ENCODE peak calls at places on chromosomes 5 and 9, in four cellular contexts. J, M, Y and C are unnamed samples.
A peak's percentile ranks its signal among the peaks of the same experiment; 100 is the strongest.

GRCh38 chr5:58259685-58260152 is 200.2 kb downstream of the PLK2 start:
- DNase-seq in J (peak; percentile 58), M (peak; percentile 89), Y (no peak), C (peak; percentile 87)

GRCh38 chr9:89579741-89580395 is 24.9 kb upstream of the GADD45G start:
- DNase-seq in J (no peak), M (no peak), Y (no peak), C (no peak)

GRCh38 chr5:151196556-151197290 is 27.2 kb downstream of the CCDC69 start:
- DNase-seq in J (no peak), M (no peak), Y (no peak), C (no peak)

GRCh38 chr9:129287595-129288305 is 109.7 kb upstream of the IER5L start:
- DNase-seq in J (no peak), M (no peak), Y (no peak), C (no peak)

GRCh38 chr5:137400571-137400970 is 98.6 kb downstream of the SPOCK1 start:
- DNase-seq in J (no peak), M (no peak), Y (no peak), C (no peak)

GRCh38 chr5:159886312-159886711 is 30.0 kb upstream of the ADRA1B start:
- DNase-seq in J (no peak), M (no peak), Y (no peak), C (no peak)

GRCh38 chr9:107438211-107439030 is 51.1 kb downstream of the KLF4 start:
- DNase-seq in J (no peak), M (no peak), Y (no peak), C (no peak)

GRCh38 chr5:135501965-135502364 is 33.8 kb downstream of the NEUROG1 start:
- DNase-seq in J (no peak), M (no peak), Y (no peak), C (no peak)

GRCh38 chr5:166165600-166165999 is 2125.8 kb upstream of the WWC1 start:
- DNase-seq in J (no peak), M (peak; percentile 0), Y (no peak), C (no peak)

GRCh38 chr5:151141535-151141934 is 16.0 kb downstream of the ANXA6 start:
- DNase-seq in J (no peak), M (no peak), Y (no peak), C (no peak)

GRCh38 chr9:121609845-121610637 is 41.4 kb upstream of the DAB2IP start:
- DNase-seq in J (peak; percentile 39), M (peak; percentile 60), Y (peak; percentile 95), C (peak; percentile 36)

GRCh38 chr5:127924606-127925005 is 159.0 kb upstream of the SLC12A2 start:
- DNase-seq in J (no peak), M (no peak), Y (no peak), C (no peak)

GRCh38 chr9:123772967-123773366 is 157.0 kb downstream of the DENND1A start:
- DNase-seq in J (no peak), M (no peak), Y (no peak), C (no peak)

GRCh38 chr5:138986186-138986775 is 111.1 kb upstream of the LRRTM2 start:
- DNase-seq in J (no peak), M (no peak), Y (no peak), C (no peak)

GRCh38 chr5:14977058-14977640 is 105.6 kb upstream of the ANKH start:
- DNase-seq in J (no peak), M (no peak), Y (no peak), C (no peak)

GRCh38 chr5:95822408-95823240 is at the start of gene GLRX:
- DNase-seq in J (peak; percentile 88), M (peak; percentile 90), Y (peak; percentile 75), C (peak; percentile 86)

GRCh38 chr5:145681686-145682085 is 153.5 kb downstream of the PRELID2 start:
- DNase-seq in J (peak; percentile 82), M (peak; percentile 84), Y (peak; percentile 74), C (no peak)

GRCh38 chr5:92912280-92912679 is 668.7 kb downstream of the NR2F1-AS1 start:
- DNase-seq in J (no peak), M (no peak), Y (no peak), C (no peak)

GRCh38 chr5:172984244-172984953 is 828 bp downstream of the ATP6V0E1 start:
- DNase-seq in J (peak; percentile 94), M (peak; percentile 92), Y (peak; percentile 69), C (peak; percentile 52)

GRCh38 chr9:2178034-2178734 is 163.0 kb downstream of the SMARCA2 start:
- DNase-seq in J (no peak), M (no peak), Y (no peak), C (no peak)

GRCh38 chr5:173395257-173395932 is 67.2 kb upstream of the STC2 start:
- DNase-seq in J (peak; percentile 49), M (peak; percentile 58), Y (no peak), C (peak; percentile 7)

GRCh38 chr5:18113724-18114123 is 479.5 kb downstream of the TAF11L14 start:
- DNase-seq in J (peak; percentile 19), M (peak; percentile 4), Y (no peak), C (no peak)

GRCh38 chr9:124285903-124286291 is 28.1 kb downstream of the NEK6 start:
- DNase-seq in J (peak; percentile 98), M (peak; percentile 98), Y (peak; percentile 51), C (peak; percentile 91)

GRCh38 chr5:109191153-109191558 is 218.6 kb downstream of the PJA2 start:
- DNase-seq in J (peak; percentile 87), M (peak; percentile 77), Y (no peak), C (no peak)

GRCh38 chr9:14485366-14485765 is 171.4 kb upstream of the NFIB start:
- DNase-seq in J (no peak), M (no peak), Y (no peak), C (no peak)

GRCh38 chr5:130871346-130872086 is 293.5 kb downstream of the HINT1 start:
- DNase-seq in J (peak; percentile 5), M (peak; percentile 34), Y (no peak), C (no peak)

GRCh38 chr5:55991768-55992486 is 2.8 kb downstream of the IL6ST start:
- DNase-seq in J (no peak), M (peak; percentile 36), Y (no peak), C (no peak)

GRCh38 chr5:96758621-96759020 is 49.1 kb downstream of the ERAP1 start:
- DNase-seq in J (no peak), M (no peak), Y (no peak), C (no peak)

GRCh38 chr9:27503623-27504022 is 20.5 kb upstream of the IFNK start:
- DNase-seq in J (no peak), M (no peak), Y (no peak), C (no peak)

GRCh38 chr5:50751064-50751657 is 84.7 kb downstream of the PARP8 start:
- DNase-seq in J (peak; percentile 74), M (peak; percentile 48), Y (peak; percentile 34), C (no peak)

GRCh38 chr9:13445123-13445522 is 165.6 kb upstream of the MPDZ start:
- DNase-seq in J (peak; percentile 32), M (peak; percentile 30), Y (no peak), C (no peak)

GRCh38 chr9:5450360-5451051 is at the start of gene CD274:
- DNase-seq in J (peak; percentile 88), M (peak; percentile 93), Y (peak; percentile 95), C (no peak)
- TF ChIP-seq CTCF in J (peak; percentile 71), M (peak; percentile 66), Y (peak; percentile 72), C (peak; percentile 70)

GRCh38 chr9:78934880-78935279 is 636.9 kb upstream of the TLE4 start:
- DNase-seq in J (no peak), M (no peak), Y (no peak), C (no peak)
- H3K4me3 ChIP-seq in J (no peak overlapping the region), M (no peak overlapping the region), Y (no peak overlapping the region), C (no peak overlapping the region)

GRCh38 chr5:81513982-81514381 is 120.0 kb upstream of the ACOT12 start:
- DNase-seq in J (peak; percentile 34), M (peak; percentile 31), Y (no peak), C (no peak)
- TF ChIP-seq CTCF in J (peak; percentile 12), M (peak; percentile 31), Y (peak; percentile 23), C (no peak)

GRCh38 chr5:142551242-142552067 is 134.4 kb downstream of the FGF1 start:
- DNase-seq in J (no peak), M (peak; percentile 39), Y (no peak), C (no peak)
- H3K4me3 ChIP-seq in J (peak overlapping the region; percentile 33), M (peak overlapping the region; percentile 32), Y (no peak overlapping the region), C (peak overlapping the region; percentile 25)

DNA sequence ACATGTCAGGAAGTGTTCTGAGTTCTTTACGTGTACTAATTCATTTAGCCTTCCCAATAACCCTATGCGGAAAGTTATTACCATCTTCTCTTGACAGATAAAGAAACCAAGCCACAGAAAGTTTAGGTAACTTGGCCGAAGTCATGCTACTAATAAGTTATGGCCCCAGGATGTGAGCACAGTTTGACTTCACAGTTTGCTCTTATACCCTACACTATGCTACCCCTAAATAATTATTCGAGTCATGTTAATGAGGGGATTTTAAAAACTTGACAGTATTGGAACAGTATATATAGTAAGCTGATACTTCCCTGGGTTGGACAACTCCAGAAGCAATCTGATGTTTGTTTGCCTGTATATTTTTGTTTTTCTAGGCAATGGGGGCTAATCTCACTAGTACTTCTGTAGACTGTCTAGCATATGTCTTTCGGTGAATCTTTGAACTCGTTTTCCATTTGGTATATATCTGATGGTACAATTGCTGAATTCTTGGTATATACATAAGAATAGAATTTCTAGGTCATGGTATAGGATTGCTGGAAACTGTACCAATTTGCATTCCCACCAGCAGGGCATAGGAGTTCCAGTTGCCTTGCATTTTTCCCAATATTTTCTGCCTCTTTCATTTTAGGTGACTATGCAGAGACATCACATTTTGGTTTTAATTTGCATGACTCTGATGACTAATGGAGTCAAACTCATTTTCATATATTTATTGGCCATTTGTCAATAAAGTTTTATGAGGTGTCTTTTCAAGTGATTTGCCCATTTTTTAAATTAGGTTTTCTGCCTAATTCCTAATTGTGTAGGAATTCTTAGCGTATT is 29.2 kb upstream of the PDCD1LG2 start:
- DNase-seq in J (no peak), M (no peak), Y (no peak), C (no peak)
- TF ChIP-seq CTCF in J (peak; percentile 35), M (peak; percentile 25), Y (no peak), C (no peak)

DNA sequence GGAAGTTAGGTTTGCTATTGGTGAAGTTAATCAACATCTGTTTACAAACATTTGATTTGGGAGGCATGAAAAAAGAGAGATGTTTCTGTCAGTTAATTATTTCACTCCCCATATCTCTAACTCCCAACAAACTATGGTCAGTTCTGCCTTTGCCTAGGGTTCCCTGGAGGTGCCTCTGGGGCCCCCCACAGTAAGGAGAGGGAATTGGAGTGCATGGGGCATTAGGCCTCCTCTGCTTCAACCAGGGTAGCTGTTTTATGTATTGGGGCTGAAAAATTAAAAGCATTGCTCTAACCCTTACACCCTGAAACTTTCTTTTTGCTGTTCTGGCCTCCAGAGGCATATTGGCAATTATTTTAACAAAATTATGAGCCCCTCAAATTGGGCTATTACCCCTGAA is 32.3 kb downstream of the RUSC2 start:
- DNase-seq in J (no peak), M (no peak), Y (no peak), C (no peak)
- H3K4me3 ChIP-seq in J (no peak overlapping the region), M (no peak overlapping the region), Y (no peak overlapping the region), C (no peak overlapping the region)